ENCODE peak calls at places on chromosome 5, in ten cellular contexts. I is HFF-Myc, D is BJ, V is A549, R is fibroblast of lung, P is kidney epithelial cell, O is endodermal cell, C is astrocyte of the spinal cord, N is choroid plexus epithelial cell, G is dorsolateral prefrontal cortex. X is an unnamed sample.

GRCh38 chr5:6682239-6682638 is 31.0 kb upstream of the TENT4A start:
- DNase-seq in D (no peak), V (no peak), R (no peak), G (no peak), N (no peak), I (no peak), P (no peak), C (no peak), O (peak), X (no peak)

GRCh38 chr5:135219868-135220267 is 179.2 kb downstream of the MACROH2A1 start:
- DNase-seq in N (no peak), O (peak), R (no peak), G (no peak), I (no peak), P (no peak), C (no peak), D (no peak), V (no peak), X (no peak)

GRCh38 chr5:135114759-135115158 is 80.7 kb upstream of the PITX1 start:
- DNase-seq in V (no peak), I (no peak), O (no peak), C (no peak), D (no peak), G (no peak), P (no peak), R (no peak), N (no peak), X (no peak)

GRCh38 chr5:76974768-76975167 is 21.9 kb downstream of the CRHBP start:
- DNase-seq in D (no peak), O (no peak), P (no peak), C (no peak), R (no peak), I (no peak), G (no peak), V (no peak), N (no peak), X (no peak)

GRCh38 chr5:31707294-31707693 is 68.4 kb downstream of the PDZD2 start:
- DNase-seq in R (no peak), P (no peak), N (no peak), O (no peak), V (no peak), D (no peak), C (no peak), I (no peak), G (no peak), X (no peak)

GRCh38 chr5:157160001-157160400 is 6.1 kb downstream of the GARIN3 start:
- DNase-seq in O (no peak), R (no peak), V (no peak), P (no peak), D (no peak), G (no peak), I (no peak), N (no peak), C (no peak), X (no peak)

GRCh38 chr5:127959152-127959764 is 124.3 kb upstream of the SLC12A2 start:
- DNase-seq in O (no peak), V (peak), G (peak), P (peak), R (peak), C (peak), N (peak), I (peak), D (no peak), X (no peak)

GRCh38 chr5:178341091-178341960 is 108.7 kb upstream of the PHYKPL start:
- DNase-seq in N (no peak), O (no peak), G (no peak), D (no peak), V (no peak), R (no peak), I (no peak), C (no peak), P (no peak), X (no peak)

GRCh38 chr5:17216176-17216973 is 1.1 kb upstream of the BASP1 start:
- DNase-seq in C (peak), P (no peak), O (peak), V (peak), I (peak), D (no peak), R (peak), N (peak), G (peak), X (no peak)

GRCh38 chr5:139995929-139996328 is 47.2 kb downstream of the NRG2 start:
- DNase-seq in I (no peak), G (no peak), C (no peak), V (no peak), D (no peak), N (no peak), P (no peak), O (no peak), R (no peak), X (no peak)

GRCh38 chr5:140000332-140000731 is 42.8 kb downstream of the NRG2 start:
- DNase-seq in R (no peak), N (no peak), P (no peak), O (no peak), I (no peak), D (no peak), G (peak), C (no peak), V (no peak), X (no peak)

GRCh38 chr5:139998837-139999236 is 44.3 kb downstream of the NRG2 start:
- DNase-seq in R (no peak), N (no peak), P (no peak), V (no peak), C (no peak), D (no peak), O (no peak), G (no peak), I (no peak), X (no peak)

GRCh38 chr5:139994234-139994633 is 48.9 kb downstream of the NRG2 start:
- DNase-seq in R (no peak), V (no peak), G (no peak), D (no peak), C (no peak), O (no peak), N (no peak), I (no peak), P (no peak), X (no peak)

DNA sequence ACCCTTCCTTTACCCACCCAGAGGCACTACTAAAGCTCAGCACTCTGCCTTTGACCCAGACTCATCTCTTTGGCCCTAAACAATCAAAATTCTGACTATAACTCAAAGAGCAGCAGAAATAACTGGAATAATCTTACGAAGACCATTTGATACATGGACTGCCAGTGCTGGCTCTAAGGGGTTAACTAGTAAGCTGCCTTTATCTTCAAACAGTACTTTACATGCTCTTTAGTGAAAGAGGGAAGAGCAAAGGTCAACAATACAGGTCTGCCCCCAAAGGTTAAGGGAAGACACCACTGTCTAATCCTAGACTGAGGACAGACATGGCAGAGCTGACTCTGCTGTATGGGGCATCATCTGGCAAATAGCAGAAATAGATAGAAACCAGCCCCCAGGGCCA is 45.8 kb downstream of the NRG2 start:
- DNase-seq in V (no peak), C (no peak), I (no peak), O (no peak), D (no peak), R (no peak), G (no peak), P (no peak), N (no peak), X (no peak)
- H3K4me3 ChIP-seq in V (no peak), C (no peak), I (no peak), O (no peak), D (no peak), R (no peak), G (no peak), P (no peak), N (no peak), X (no peak)

GRCh38 chr5:174910245-174910737 is 185.9 kb downstream of the MSX2 start:
- DNase-seq in P (no peak), O (peak), D (no peak), N (peak), G (peak), C (peak), R (peak), I (no peak), V (peak), X (no peak)
- TF ChIP-seq CTCF in P (peak), O (peak), D (peak), N (peak), G (peak), C (peak), R (peak), I (peak), V (peak), X (peak)

GRCh38 chr5:50724-51499 is 41.1 kb upstream of the PLEKHG4B start:
- DNase-seq in N (no peak), G (no peak), R (no peak), O (peak), P (no peak), V (no peak), D (no peak), I (no peak), C (no peak), X (no peak)
- H3K4me3 ChIP-seq in N (no peak), G (no peak), R (no peak), O (no peak), P (no peak), V (no peak), D (no peak), I (no peak), C (no peak), X (no peak)

DNA sequence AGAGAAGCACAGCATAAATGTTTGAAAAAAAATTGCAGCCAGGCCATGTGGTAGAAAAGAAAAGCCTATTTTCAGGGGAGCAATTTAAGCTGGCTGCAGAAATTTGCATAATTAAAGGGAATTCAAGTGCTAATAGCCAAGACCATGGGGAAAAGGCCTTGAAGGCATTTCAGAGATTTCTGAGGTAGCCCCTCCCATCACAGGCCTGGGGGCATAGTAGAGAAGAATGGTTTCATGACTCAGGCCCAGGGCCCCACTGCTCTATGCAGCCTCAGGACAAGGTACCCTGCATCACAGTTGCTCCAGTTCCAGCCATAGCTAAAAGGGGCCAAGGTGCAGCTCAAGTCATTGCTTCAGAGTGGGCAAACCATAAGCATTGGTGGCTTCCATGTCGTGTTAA is 1416.0 kb downstream of the EFNA5 start:
- DNase-seq in P (no peak), N (no peak), I (no peak), G (no peak), R (no peak), V (no peak), O (peak), C (no peak), D (no peak), X (no peak)
- TF ChIP-seq CTCF in P (no peak), N (no peak), I (no peak), G (no peak), R (no peak), V (no peak), O (no peak), C (no peak), D (no peak), X (no peak)

DNA sequence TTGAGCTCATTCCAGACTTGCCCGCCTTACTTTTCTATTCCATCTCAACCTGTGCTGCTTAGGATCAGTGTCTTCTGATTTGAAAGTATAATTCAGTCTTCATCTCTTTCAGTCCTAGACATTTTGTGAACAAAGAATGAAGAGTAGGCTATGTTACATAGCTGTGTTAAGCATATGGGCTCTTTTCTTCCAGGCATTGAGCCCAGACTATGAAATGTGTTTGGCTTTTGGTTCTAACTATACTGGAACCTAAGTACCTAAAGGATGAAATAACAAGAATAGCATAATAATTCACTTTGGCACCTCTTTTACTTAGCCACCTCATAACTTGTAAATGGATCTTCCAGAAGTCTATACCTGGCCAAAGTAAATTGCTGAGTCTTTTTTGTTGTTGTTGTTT is 71.4 kb downstream of the SLF1 start:
- DNase-seq in N (no peak), D (no peak), O (no peak), V (no peak), P (no peak), R (no peak), I (no peak), C (no peak), G (no peak), X (no peak)
- H3K4me3 ChIP-seq in N (no peak), D (no peak), O (no peak), V (no peak), P (no peak), R (no peak), I (no peak), C (no peak), G (no peak), X (no peak)

GRCh38 chr5:23994581-23995370 is 487.4 kb downstream of the PRDM9 start:
- DNase-seq in R (no peak), P (no peak), G (no peak), C (no peak), D (no peak), N (no peak), O (no peak), V (no peak), I (no peak), X (no peak)
- TF ChIP-seq CTCF in R (no peak), P (peak), G (no peak), C (no peak), D (no peak), N (no peak), O (peak), V (no peak), I (no peak), X (no peak)

X was measured in AG09309.